ENCODE peak calls at places on chromosomes 12 and 14, in ten cellular contexts. D is renal cortical epithelial cell; Y is suprapubic skin; V is RPMI7951; U is iPS-NIHi11; Q is GM03348; Z is left lung; K is naive thymus-derived CD4-positive, alpha-beta T cell; F is NCI-H2029; J is NCI-H1436. G is an unnamed sample.

GRCh38 chr12:94832780-94833760 is 170.4 kb downstream of the NDUFA12 start:
- DNase-seq in D (peak), Y (no peak), V (no peak), U (peak), Q (no peak), Z (no peak), K (no peak), F (peak), J (peak), G (no peak)

GRCh38 chr14:39071096-39071495 is 31.9 kb downstream of the SEC23A start:
- DNase-seq in D (no peak), Y (no peak), V (no peak), U (no peak), Q (no peak), Z (no peak), K (no peak), F (no peak), J (no peak), G (no peak)

GRCh38 chr12:81128930-81129554 is 51.2 kb downstream of the ACSS3 start:
- DNase-seq in D (peak), Y (no peak), V (peak), U (peak), Q (peak), Z (no peak), K (no peak), F (peak), J (peak), G (no peak)

GRCh38 chr12:108338915-108339657 is at the start of gene CMKLR1:
- DNase-seq in D (no peak), Y (peak), V (peak), U (peak), Q (peak), Z (no peak), K (no peak), F (no peak), J (no peak), G (peak)

GRCh38 chr12:102964872-102965271 is 7.4 kb downstream of the ASCL1 start:
- DNase-seq in D (peak), Y (no peak), V (no peak), U (peak), Q (no peak), Z (peak), K (no peak), F (peak), J (peak), G (no peak)

GRCh38 chr12:47509398-47509851 is 196.4 kb downstream of the RPAP3 start:
- DNase-seq in D (peak), Y (no peak), V (peak), U (no peak), Q (peak), Z (no peak), K (no peak), F (no peak), J (no peak), G (no peak)

GRCh38 chr14:101077511-101078074 is 174.1 kb upstream of the RTL1 start:
- DNase-seq in D (peak), Y (peak), V (no peak), U (peak), Q (peak), Z (peak), K (no peak), F (no peak), J (peak), G (peak)

GRCh38 chr14:94601961-94602391 is 10.2 kb upstream of the SERPINA3 start:
- DNase-seq in D (peak), Y (peak), V (peak), U (no peak), Q (peak), Z (no peak), K (no peak), F (no peak), J (no peak), G (no peak)

GRCh38 chr14:101761881-101762529 is 496 bp downstream of the PPP2R5C start:
- DNase-seq in D (no peak), Y (peak), V (peak), U (peak), Q (peak), Z (no peak), K (peak), F (no peak), J (no peak), G (peak)

GRCh38 chr14:105448706-105449111 is 25.9 kb upstream of the CRIP2 start:
- DNase-seq in D (peak), Y (no peak), V (peak), U (peak), Q (peak), Z (peak), K (peak), F (no peak), J (peak), G (peak)

GRCh38 chr12:20472089-20472488 is 103.8 kb downstream of the PDE3A start:
- DNase-seq in D (peak), Y (no peak), V (no peak), U (no peak), Q (no peak), Z (no peak), K (no peak), F (no peak), J (no peak), G (no peak)

GRCh38 chr12:31585271-31585670 is 5.7 kb downstream of the DENND5B start:
- DNase-seq in D (peak), Y (no peak), V (peak), U (no peak), Q (peak), Z (no peak), K (no peak), F (no peak), J (no peak), G (no peak)

GRCh38 chr12:78797201-78797931 is 67.2 kb upstream of the SYT1 start:
- DNase-seq in D (no peak), Y (no peak), V (peak), U (no peak), Q (peak), Z (no peak), K (no peak), F (no peak), J (no peak), G (no peak)

GRCh38 chr12:13234045-13234641 is 37.6 kb downstream of the EMP1 start:
- DNase-seq in D (peak), Y (no peak), V (peak), U (peak), Q (peak), Z (no peak), K (no peak), F (no peak), J (no peak), G (no peak)

GRCh38 chr14:49193365-49194050 is 392.7 kb downstream of the RPS29 start:
- DNase-seq in D (no peak), Y (no peak), V (no peak), U (no peak), Q (no peak), Z (no peak), K (no peak), F (no peak), J (no peak), G (no peak)

GRCh38 chr12:105445261-105446015 is 114.9 kb downstream of the C12orf75 start:
- DNase-seq in D (peak), Y (no peak), V (peak), U (peak), Q (peak), Z (no peak), K (no peak), F (no peak), J (no peak), G (no peak)

G was measured in upper lobe of right lung.